ENCODE peak calls at places on chromosomes 2 and 18, in five cellular contexts. V is HFF-Myc, F is esophagus squamous epithelium, K is right cardiac atrium, P is left ventricle myocardium inferior. I is an unnamed sample.

GRCh38 chr2:222751821-222752719 is 80.6 kb downstream of the MOGAT1 start:
- DNase-seq in K (no peak), F (no peak), P (no peak), V (no peak), I (peak)

GRCh38 chr18:72056171-72056570 is 488.0 kb downstream of the CBLN2 start:
- DNase-seq in V (no peak), P (no peak), K (no peak), F (no peak), I (no peak)

GRCh38 chr2:40178171-40178778 is 273.6 kb downstream of the SLC8A1 start:
- DNase-seq in V (no peak), F (no peak), K (no peak), P (no peak), I (no peak)

GRCh38 chr18:49817947-49818346 is 4.6 kb upstream of the ACAA2 start:
- DNase-seq in P (no peak), V (no peak), F (no peak), K (no peak), I (no peak)

GRCh38 chr2:102103992-102104871 is 38.3 kb upstream of the IL1R1 start:
- DNase-seq in F (no peak), P (peak), K (peak), V (peak), I (peak)

GRCh38 chr2:25794544-25795276 is 83.6 kb downstream of the ASXL2 start:
- DNase-seq in K (no peak), V (no peak), P (no peak), F (no peak), I (no peak)

GRCh38 chr2:17793803-17794349 is 22.4 kb upstream of the MSGN1 start:
- DNase-seq in P (no peak), K (no peak), F (no peak), V (no peak), I (no peak)

GRCh38 chr2:40434638-40435296 is 17.1 kb downstream of the SLC8A1 start:
- DNase-seq in F (no peak), P (no peak), K (no peak), V (peak), I (peak)

GRCh38 chr2:113180131-113180946 is 6.6 kb downstream of the PSD4 start:
- DNase-seq in F (no peak), K (no peak), P (no peak), V (no peak), I (no peak)

GRCh38 chr2:229407170-229407569 is 136.1 kb upstream of the PID1 start:
- DNase-seq in F (no peak), V (peak), K (peak), P (peak), I (peak)

GRCh38 chr2:1205853-1206252 is 207.4 kb upstream of the TPO start:
- DNase-seq in P (no peak), F (no peak), K (no peak), V (no peak), I (no peak)

GRCh38 chr2:19988600-19988999 is 1.3 kb downstream of the WDR35 start:
- DNase-seq in K (no peak), P (no peak), F (no peak), V (no peak), I (no peak)
- H3K4me3 ChIP-seq in K (no peak), P (peak), F (no peak), V (peak), I (peak)

DNA sequence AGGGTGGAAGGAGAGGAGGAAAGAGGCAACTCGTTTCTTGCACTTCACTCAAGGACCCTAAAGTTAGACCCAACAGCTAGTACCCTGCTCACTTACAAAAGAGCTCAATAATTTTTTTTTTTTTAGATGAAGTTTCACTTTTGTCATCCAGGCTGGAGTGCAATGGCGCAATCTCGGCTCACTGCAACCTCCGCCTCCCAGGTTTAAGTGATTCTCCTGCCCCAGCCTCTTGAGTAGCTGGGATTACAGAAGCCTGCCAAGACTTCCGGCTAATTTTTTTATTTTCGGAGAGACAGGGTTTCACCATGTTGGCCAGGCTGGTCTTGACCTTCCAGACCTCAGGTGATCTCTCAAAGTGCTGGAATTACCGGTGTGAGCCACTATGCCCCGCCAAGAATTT is 4.1 kb downstream of the ASB3 start:
- DNase-seq in P (no peak), V (no peak), K (no peak), F (no peak), I (no peak)
- H3K4me3 ChIP-seq in P (no peak), V (no peak), K (no peak), F (no peak), I (no peak)

GRCh38 chr2:45890094-45890646 is 238.7 kb downstream of the PRKCE start:
- DNase-seq in V (no peak), K (no peak), P (no peak), F (no peak), I (no peak)

GRCh38 chr2:45890819-45891218 is 239.3 kb downstream of the PRKCE start:
- DNase-seq in P (no peak), K (no peak), V (no peak), F (no peak), I (no peak)

GRCh38 chr2:45889053-45889452 is 237.6 kb downstream of the PRKCE start:
- DNase-seq in F (no peak), P (peak), V (no peak), K (no peak), I (no peak)

GRCh38 chr2:45888641-45889040 is 237.2 kb downstream of the PRKCE start:
- DNase-seq in F (no peak), P (no peak), K (no peak), V (no peak), I (no peak)

GRCh38 chr2:45889620-45890019 is 238.1 kb downstream of the PRKCE start:
- DNase-seq in K (no peak), V (no peak), P (no peak), F (no peak), I (no peak)
- H3K4me3 ChIP-seq in K (no peak), V (no peak), P (no peak), F (no peak), I (no peak)

DNA sequence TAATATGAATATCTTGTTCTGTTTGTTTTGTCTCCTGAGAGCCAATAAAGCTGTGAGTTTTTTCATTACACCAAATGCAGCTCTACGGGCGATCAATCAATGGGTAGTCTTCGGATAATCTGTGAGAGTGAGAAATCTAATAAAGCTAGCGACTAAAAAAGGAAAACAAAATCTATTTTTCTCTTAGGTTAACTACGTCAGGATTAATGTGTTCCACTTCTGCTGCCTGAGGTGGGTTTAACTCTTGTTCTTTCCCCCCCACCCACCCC is 63.1 kb upstream of the PSMD14 start:
- DNase-seq in P (no peak), V (no peak), K (no peak), F (no peak), I (no peak)
- H3K4me3 ChIP-seq in P (no peak), V (no peak), K (no peak), F (peak), I (no peak)

GRCh38 chr2:95207111-95207961 is at the start of gene ZNF892:
- DNase-seq in P (peak), K (peak), F (peak), V (peak), I (peak)
- H3K4me3 ChIP-seq in P (peak), K (peak), F (peak), V (peak), I (peak)

DNA sequence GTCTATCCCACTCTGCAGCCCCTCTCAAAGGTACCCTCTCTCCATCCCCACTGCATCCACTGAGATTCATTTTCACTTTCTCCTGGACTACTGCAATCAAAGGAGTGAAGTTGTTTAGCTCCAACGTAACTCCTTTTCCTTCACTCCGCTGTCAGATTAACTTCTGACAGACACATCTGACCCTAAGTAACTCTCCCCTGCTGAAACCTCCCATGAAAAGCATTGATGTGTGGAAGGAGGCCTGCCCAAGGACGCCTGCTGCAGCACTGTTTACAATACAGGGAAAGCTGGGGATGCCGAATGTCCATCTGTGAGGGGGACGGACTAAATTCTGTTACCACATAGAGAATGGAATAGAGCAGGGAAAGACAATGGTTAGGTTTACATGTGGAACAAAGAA is 114.8 kb downstream of the TMEM163 start:
- DNase-seq in V (no peak), P (no peak), F (no peak), K (no peak), I (no peak)
- H3K4me3 ChIP-seq in V (no peak), P (no peak), F (no peak), K (no peak), I (no peak)

GRCh38 chr2:172433169-172433568 is 5.8 kb downstream of the ITGA6 start:
- DNase-seq in F (no peak), V (no peak), P (no peak), K (no peak), I (no peak)

GRCh38 chr2:172431428-172431827 is 4.0 kb downstream of the ITGA6 start:
- DNase-seq in V (no peak), F (no peak), P (peak), K (peak), I (no peak)

GRCh38 chr2:172430027-172430426 is 2.6 kb downstream of the ITGA6 start:
- DNase-seq in K (no peak), V (no peak), P (no peak), F (no peak), I (no peak)

GRCh38 chr2:172430671-172431070 is 3.3 kb downstream of the ITGA6 start:
- DNase-seq in K (no peak), P (no peak), V (no peak), F (no peak), I (no peak)

DNA sequence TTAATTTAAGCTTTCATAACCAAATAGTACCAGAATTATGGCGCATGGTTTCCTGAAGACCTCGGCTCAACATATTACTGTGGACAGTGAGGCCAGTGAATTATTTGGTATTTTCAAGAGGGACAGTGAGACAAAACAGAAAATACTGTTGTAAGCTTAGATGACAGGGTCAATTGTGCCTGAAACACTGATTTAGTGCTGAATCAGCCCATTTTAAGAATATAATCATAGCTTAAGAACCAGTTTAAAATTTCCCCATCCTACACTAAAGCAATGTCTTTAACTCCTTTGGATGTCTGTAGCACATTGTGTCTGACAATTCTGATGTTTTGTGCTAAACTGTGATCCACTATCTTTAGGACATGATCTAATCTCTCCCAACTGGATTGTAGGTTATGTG is 4.6 kb downstream of the ITGA6 start:
- DNase-seq in P (no peak), K (no peak), F (no peak), V (no peak), I (no peak)
- H3K4me3 ChIP-seq in P (peak), K (no peak), F (no peak), V (no peak), I (no peak)

I was measured in astrocyte of the cerebellum.